ENCODE peak calls at places on chromosomes 6 and 20, in seven cellular contexts. J is endodermal cell; T is adrenal gland; X is body of pancreas; A is MM.1S; L is CD8-positive, alpha-beta T cell; M is prostate gland. N is an unnamed sample.
A peak's percentile ranks its signal among the peaks of the same experiment; 100 is the strongest.

GRCh38 chr20:828987-829386 is 4.5 kb upstream of the FAM110A start:
- DNase-seq in T (peak; percentile 8), J (no peak), X (no peak), M (no peak), L (no peak), A (peak; percentile 82), N (no peak)

GRCh38 chr6:152161501-152161900 is 354.0 kb downstream of the ESR1 start:
- DNase-seq in M (no peak), J (peak; percentile 53), T (no peak), X (no peak), A (no peak), L (no peak), N (no peak)

GRCh38 chr6:79466222-79466834 is 70.9 kb downstream of the LCA5 start:
- DNase-seq in X (no peak), T (no peak), J (no peak), A (no peak), M (no peak), L (no peak), N (no peak)

GRCh38 chr20:10357974-10358373 is 76.0 kb downstream of the MKKS start:
- DNase-seq in M (no peak), J (no peak), A (no peak), L (no peak), X (no peak), T (no peak), N (no peak)

GRCh38 chr6:161198176-161198575 is 75.7 kb downstream of the AGPAT4 start:
- DNase-seq in T (no peak), J (no peak), A (no peak), X (no peak), L (no peak), M (no peak), N (no peak)

GRCh38 chr6:142297996-142298753 is 3.6 kb upstream of the ADGRG6 start:
- DNase-seq in J (no peak), X (no peak), M (no peak), L (no peak), T (no peak), A (no peak), N (no peak)

GRCh38 chr6:137740347-137740746 is 126.7 kb upstream of the TNFAIP3 start:
- DNase-seq in L (no peak), J (no peak), M (no peak), X (no peak), T (no peak), A (no peak), N (no peak)

GRCh38 chr20:17910828-17911294 is 57.7 kb downstream of the SNX5 start:
- DNase-seq in J (no peak), T (peak; percentile 58), X (peak; percentile 40), L (no peak), A (no peak), M (no peak), N (peak; percentile 27)

GRCh38 chr20:17741220-17741619 is 41.5 kb downstream of the BANF2 start:
- DNase-seq in T (no peak), L (no peak), M (no peak), X (no peak), A (no peak), J (no peak), N (no peak)

GRCh38 chr6:5466459-5466858 is 205.1 kb downstream of the FARS2 start:
- DNase-seq in J (no peak), X (no peak), A (no peak), L (no peak), M (no peak), T (peak; percentile 47), N (no peak)

GRCh38 chr20:52983726-52984450 is 11.7 kb downstream of the TSHZ2 start:
- DNase-seq in A (no peak), L (no peak), J (peak; percentile 68), M (no peak), T (no peak), X (no peak), N (no peak)

GRCh38 chr20:24768226-24768625 is 180.8 kb upstream of the CST7 start:
- DNase-seq in L (no peak), T (no peak), J (peak; percentile 63), A (no peak), M (no peak), X (no peak), N (no peak)

GRCh38 chr6:33886673-33887144 is 82.9 kb upstream of the MLN start:
- DNase-seq in L (no peak), T (peak; percentile 22), M (peak; percentile 47), J (no peak), A (no peak), X (no peak), N (peak; percentile 77)

GRCh38 chr6:40210628-40211056 is 276.4 kb upstream of the MOCS1 start:
- DNase-seq in X (peak; percentile 49), M (no peak), T (no peak), A (no peak), J (no peak), L (no peak), N (no peak)

GRCh38 chr6:92779758-92780157 is 639.6 kb downstream of the EPHA7 start:
- DNase-seq in M (peak; percentile 7), A (no peak), X (peak; percentile 52), L (no peak), J (no peak), T (peak; percentile 42), N (no peak)

GRCh38 chr20:51711426-51711825 is 56.8 kb downstream of the ATP9A start:
- DNase-seq in T (no peak), M (no peak), J (no peak), X (no peak), A (no peak), L (no peak), N (no peak)

GRCh38 chr20:50691585-50692552 is 527 bp upstream of the RIPOR3 start:
- DNase-seq in T (no peak), J (peak; percentile 67), A (no peak), L (no peak), X (no peak), M (no peak), N (no peak)

GRCh38 chr6:112833546-112834215 is 486.6 kb downstream of the RFPL4B start:
- DNase-seq in M (no peak), J (no peak), A (no peak), T (no peak), L (no peak), X (no peak), N (no peak)

GRCh38 chr20:43529457-43530153 is 22.1 kb downstream of the L3MBTL1 start:
- DNase-seq in M (no peak), L (no peak), J (no peak), X (no peak), T (no peak), A (no peak), N (no peak)

GRCh38 chr20:2475850-2476741 is 5.5 kb upstream of the SNRPB start:
- DNase-seq in L (no peak), T (no peak), M (no peak), A (no peak), J (no peak), X (no peak), N (no peak)

GRCh38 chr6:46642928-46643751 is 9.5 kb downstream of the CYP39A1 start:
- DNase-seq in A (no peak), X (no peak), M (no peak), L (no peak), J (no peak), T (no peak), N (no peak)

GRCh38 chr6:139486476-139486799 is 112.0 kb upstream of the CITED2 start:
- DNase-seq in M (no peak), X (no peak), A (no peak), T (no peak), L (no peak), J (no peak), N (no peak)

GRCh38 chr6:2579241-2579761 is 171.4 kb downstream of the MYLK4 start:
- DNase-seq in M (no peak), T (no peak), X (no peak), L (no peak), J (no peak), A (no peak), N (peak; percentile 21)

GRCh38 chr6:41937881-41938574 is 3.6 kb downstream of the CCND3 start:
- DNase-seq in M (no peak), L (peak; percentile 70), T (no peak), J (no peak), A (no peak), X (no peak), N (no peak)

GRCh38 chr20:15674253-15675145 is 898.7 kb downstream of the KIF16B start:
- DNase-seq in T (no peak), L (no peak), X (no peak), M (no peak), J (no peak), A (no peak), N (no peak)

GRCh38 chr6:126526547-126526946 is 186.6 kb downstream of the CENPW start:
- DNase-seq in M (no peak), L (no peak), J (no peak), X (no peak), T (no peak), A (no peak), N (no peak)
- H3K4me3 ChIP-seq in M (no peak overlapping the region), L (no peak overlapping the region), J (no peak overlapping the region), X (no peak overlapping the region), T (no peak overlapping the region), A (no peak overlapping the region), N (no peak overlapping the region)

DNA sequence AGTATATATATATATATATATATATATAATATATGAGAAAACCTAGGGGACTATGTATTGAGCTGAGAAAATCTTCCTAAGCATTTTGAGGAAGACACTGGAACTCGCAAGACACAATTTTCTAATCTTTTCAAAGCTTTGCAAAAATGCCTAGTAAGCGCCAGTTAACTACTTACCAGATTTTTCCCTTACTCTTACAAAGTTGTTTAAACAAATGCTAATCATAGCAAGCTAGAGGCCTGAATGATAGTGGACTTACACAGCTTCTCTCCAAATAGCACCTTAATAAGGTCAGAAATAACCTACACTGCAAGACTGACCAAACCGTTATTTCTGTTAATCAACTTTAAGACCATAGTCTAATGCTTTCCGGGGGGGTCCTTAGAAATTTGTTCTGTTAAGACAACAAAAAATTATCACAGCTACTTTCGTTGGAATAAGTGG is 56.1 kb upstream of the HFE start:
- DNase-seq in M (no peak), J (no peak), A (peak; percentile 70), X (no peak), T (no peak), L (no peak), N (no peak)
- H3K27ac ChIP-seq in M (no peak overlapping the region), J (peak overlapping the region; percentile 84), A (peak overlapping the region; percentile 98), X (no peak overlapping the region), T (peak overlapping the region; percentile 95), L (peak overlapping the region; percentile 79), N (no peak overlapping the region)

DNA sequence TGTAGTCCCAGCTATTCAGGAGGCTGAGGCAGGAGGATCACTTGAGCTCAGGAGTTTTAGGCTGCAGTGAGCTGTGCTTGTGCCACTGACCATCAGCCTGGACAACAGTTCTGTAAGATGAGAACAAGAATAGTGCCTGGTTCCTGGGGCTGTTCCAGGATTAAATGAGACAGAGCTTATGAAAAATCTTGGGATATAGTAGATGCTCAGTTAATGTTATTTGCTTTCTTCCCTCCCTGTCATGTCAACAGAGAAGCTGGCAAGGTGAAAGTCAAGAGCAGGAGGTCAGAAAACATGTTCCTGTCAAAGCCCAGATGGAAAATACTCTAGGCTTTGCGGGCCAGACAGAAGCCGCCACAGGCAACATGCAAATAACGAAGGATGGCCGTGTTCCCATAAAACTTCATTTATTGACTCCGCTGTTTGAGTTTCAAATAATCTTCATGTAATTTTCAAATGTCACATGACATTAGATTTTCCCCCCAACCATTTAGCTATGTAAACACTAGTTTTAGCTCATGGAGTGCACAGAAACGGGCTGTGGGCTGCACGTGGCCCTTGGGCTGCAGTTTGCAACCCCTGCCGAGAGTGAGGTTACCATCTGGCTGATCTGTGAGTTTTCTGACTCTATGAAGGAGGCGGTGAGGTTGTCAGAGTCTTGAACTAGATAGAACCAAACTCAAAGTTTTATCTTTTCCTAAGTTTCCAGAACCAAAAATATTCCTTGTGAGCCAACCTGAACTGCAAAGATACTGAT is 63.4 kb upstream of the PMEPA1 start:
- DNase-seq in T (no peak), X (no peak), J (peak; percentile 32), M (peak; percentile 85), A (no peak), L (no peak), N (no peak)
- H3K4me1 ChIP-seq in T (no peaks in the 10 kb centered on the region), X (no peaks in the 10 kb centered on the region), J (no peaks in the 10 kb centered on the region), M (peaks cover 4% of the 10 kb centered on the region), A (no peaks in the 10 kb centered on the region), L (no peaks in the 10 kb centered on the region), N (no peaks in the 10 kb centered on the region)

GRCh38 chr6:106106276-106107042 is 20.3 kb downstream of the PRDM1 start:
- DNase-seq in M (no peak), T (no peak), L (no peak), J (no peak), A (peak; percentile 95), X (no peak), N (no peak)
- H3K4me3 ChIP-seq in M (no peak overlapping the region), T (no peak overlapping the region), L (no peak overlapping the region), J (no peak overlapping the region), A (peak overlapping the region; percentile 63), X (no peak overlapping the region), N (no peak overlapping the region)

N was measured in left ventricle myocardium inferior.